ENCODE peak calls at places on chromosomes 6 and 20, in four cellular contexts. G is HEK293T, J is GM12878, F is K562. M is an unnamed sample.

GRCh38 chr20:46604551-46605133 is 46.6 kb downstream of the SLC13A3 start:
- DNase-seq in G (no peak), J (no peak), F (no peak), M (no peak)

GRCh38 chr6:1904494-1904854 is 294.8 kb downstream of the FOXC1 start:
- DNase-seq in G (no peak), J (no peak), F (no peak), M (no peak)

GRCh38 chr6:66772785-66773184 is 1065.8 kb upstream of the EYS start:
- DNase-seq in G (no peak), J (no peak), F (no peak), M (no peak)

GRCh38 chr20:19934792-19935491 is 82.2 kb upstream of the NAA20 start:
- DNase-seq in G (no peak), J (no peak), F (no peak), M (no peak)

GRCh38 chr6:4805553-4806307 is 29.5 kb downstream of the CDYL start:
- DNase-seq in G (peak; percentile 47), J (no peak), F (no peak), M (peak; percentile 51)

GRCh38 chr20:588476-588875 is 21.6 kb downstream of the TCF15 start:
- DNase-seq in G (no peak), J (no peak), F (no peak), M (no peak)

GRCh38 chr20:63206878-63207277 is 9.1 kb downstream of the YTHDF1 start:
- DNase-seq in G (no peak), J (no peak), F (no peak), M (no peak)

GRCh38 chr6:41262401-41262800 is 24.1 kb downstream of the TREM1 start:
- DNase-seq in G (no peak), J (no peak), F (no peak), M (no peak)

GRCh38 chr6:144319193-144319592 is 34.1 kb downstream of the UTRN start:
- DNase-seq in G (no peak), J (no peak), F (no peak), M (no peak)

DNA sequence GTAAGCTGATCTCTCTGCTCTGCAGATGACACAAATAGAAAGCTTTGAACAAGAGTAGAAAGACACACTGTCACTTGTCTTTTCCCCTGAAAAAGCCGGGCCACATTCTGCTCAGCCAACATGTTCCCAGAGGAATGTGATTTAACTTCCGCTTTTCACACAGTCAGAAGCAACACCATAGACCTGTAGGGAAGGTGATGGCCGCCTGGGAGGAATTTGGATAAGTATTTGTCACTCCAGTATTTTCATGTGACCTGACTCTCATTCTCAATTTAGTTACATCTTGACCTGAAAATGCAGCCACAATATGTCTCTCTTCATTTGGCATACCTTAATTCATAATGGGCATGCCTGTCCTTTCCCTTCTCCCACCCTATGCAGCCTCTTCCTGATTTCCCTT is 2.0 kb upstream of the GRM1 start:
- DNase-seq in G (no peak), J (no peak), F (no peak), M (no peak)
- TF ChIP-seq TARDBP in G (no peak), J (no peak), F (no peak), M (no peak)

GRCh38 chr6:46879003-46879402 is 42.7 kb downstream of the ADGRF5 start:
- DNase-seq in G (no peak), J (no peak), F (no peak), M (no peak)

DNA sequence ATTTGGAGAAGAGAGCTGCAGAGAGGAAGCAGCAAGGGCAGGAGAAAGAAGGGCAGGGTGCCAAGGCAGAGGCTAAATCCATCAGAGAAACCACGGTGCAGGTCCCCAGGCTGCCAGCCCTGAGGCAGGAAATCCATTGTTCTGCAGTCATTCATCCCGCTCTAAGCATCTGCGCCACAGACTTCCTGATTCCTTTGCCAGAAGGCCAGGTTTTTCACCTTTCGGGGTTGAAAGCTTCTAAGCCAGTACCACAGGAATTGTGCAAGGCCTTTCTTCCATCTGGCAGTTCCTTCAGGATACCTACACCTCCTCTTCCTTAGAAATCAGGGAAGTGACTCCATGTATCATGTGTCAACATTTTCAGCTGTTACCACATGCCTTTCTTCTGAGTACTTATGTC is 45.6 kb downstream of the ADGRF5 start:
- DNase-seq in G (no peak), J (no peak), F (no peak), M (no peak)
- TF ChIP-seq TARDBP in G (no peak), J (no peak), F (no peak), M (no peak)

DNA sequence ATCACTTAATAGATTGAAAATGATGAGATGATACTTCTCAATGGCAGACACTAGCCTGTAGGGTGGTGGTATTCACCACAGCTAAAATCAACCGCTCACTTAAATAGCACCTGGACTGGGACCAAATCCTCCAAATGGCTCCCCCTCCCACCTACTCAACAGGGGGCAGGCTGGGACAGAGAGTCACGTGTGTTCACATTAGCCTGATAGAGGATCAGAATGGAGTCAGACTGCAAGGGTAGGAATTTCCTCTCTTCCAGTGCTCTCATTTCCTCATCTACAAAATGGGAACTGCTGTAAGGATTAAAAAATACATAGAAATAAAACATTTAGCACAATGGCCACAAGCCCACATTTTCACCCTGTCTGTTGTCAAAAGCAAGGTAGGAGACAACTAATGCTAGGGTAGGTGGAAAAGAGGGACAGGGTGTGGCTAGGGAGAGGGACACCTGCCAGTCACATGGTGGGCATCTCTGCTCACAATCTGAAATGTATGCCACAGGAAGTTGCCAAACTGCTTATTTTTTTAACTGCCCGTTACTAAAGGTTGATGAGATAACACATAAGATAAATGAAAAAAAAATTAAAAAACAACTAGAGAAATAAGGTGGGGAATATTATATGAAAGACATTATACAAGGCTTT is 55.3 kb downstream of the BACH2 start:
- DNase-seq in G (peak; percentile 22), J (no peak), F (no peak), M (no peak)
- TF ChIP-seq TARDBP in G (no peak), J (no peak), F (no peak), M (no peak)

GRCh38 chr6:13009465-13009864 is 292.9 kb downstream of the PHACTR1 start:
- DNase-seq in G (no peak), J (no peak), F (no peak), M (no peak)

GRCh38 chr6:13012977-13013680 is 296.6 kb downstream of the PHACTR1 start:
- DNase-seq in G (peak; percentile 26), J (no peak), F (no peak), M (no peak)

GRCh38 chr6:13012271-13012670 is 295.7 kb downstream of the PHACTR1 start:
- DNase-seq in G (no peak), J (no peak), F (no peak), M (no peak)

GRCh38 chr6:13013681-13014550 is 297.3 kb downstream of the PHACTR1 start:
- DNase-seq in G (peak; percentile 41), J (no peak), F (no peak), M (no peak)

DNA sequence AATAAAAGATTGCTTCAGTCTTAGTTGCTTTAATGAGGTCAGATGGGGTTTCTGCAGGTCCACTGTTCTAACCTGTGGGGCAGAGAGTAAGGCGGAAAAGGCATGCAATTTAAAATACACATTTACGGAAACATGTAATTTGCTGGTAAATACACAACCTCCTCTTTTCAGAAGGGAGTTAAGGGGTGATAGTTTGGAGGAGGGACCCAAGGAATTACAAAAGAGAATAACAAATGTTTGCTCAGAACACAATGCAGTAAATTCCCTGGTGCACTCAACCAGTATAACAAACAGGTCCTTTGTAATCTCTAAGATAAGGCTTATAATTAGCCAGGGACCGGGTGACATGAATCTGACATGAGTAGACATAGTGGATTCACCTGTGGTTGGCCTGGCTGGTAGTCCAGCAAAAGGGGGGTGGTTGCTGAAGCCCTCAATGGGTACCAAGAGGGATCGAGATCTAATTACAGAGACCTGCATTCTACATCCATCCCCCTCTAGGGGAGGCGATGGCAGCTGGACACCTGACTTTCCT is 295.1 kb downstream of the PHACTR1 start:
- DNase-seq in G (no peak), J (no peak), F (no peak), M (peak; percentile 6)
- TF ChIP-seq TARDBP in G (no peak), J (no peak), F (no peak), M (no peak)

DNA sequence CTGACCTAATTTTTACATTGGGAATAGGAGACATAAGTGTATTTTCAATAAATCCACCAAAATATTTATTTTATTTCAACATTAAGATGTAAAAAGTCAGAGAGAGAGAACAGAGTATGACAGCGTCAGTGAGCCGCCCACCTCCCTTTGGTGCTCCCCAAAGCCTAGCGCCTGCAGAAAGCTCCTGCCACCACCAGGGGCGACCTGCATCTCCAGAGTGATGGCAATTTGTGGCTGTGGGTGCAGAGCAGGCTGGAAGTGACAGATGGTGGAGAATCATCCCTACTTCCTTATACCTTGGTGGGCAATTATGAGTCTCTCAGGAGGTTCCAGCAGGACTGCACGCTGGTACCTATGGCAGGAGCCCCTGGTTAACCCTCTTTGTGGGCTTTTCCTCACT is 87.3 kb downstream of the PTPRT start:
- DNase-seq in G (peak; percentile 26), J (no peak), F (peak; percentile 52), M (no peak)
- TF ChIP-seq TARDBP in G (no peak), J (no peak), F (no peak), M (no peak)

M was measured in HepG2.